ENCODE peak calls at places on chromosomes 11 and 22, in eight cellular contexts. P is lower leg skin; F is astrocyte of the hippocampus; V is HCEC 1CT; R is stimulated activated naive CD4-positive, alpha-beta T cell; H is RWPE1; U is stimulated activated naive CD8-positive, alpha-beta T cell treated with anti-CD3 and anti-CD28 coated beads, Interleukin-15, amount 100 ng/mL, for 72 hours; D is putamen. Y is an unnamed sample.

GRCh38 chr22:42932857-42933782 is 76.0 kb upstream of the ARFGAP3 start:
- DNase-seq in F (peak; percentile 44), P (no peak), V (no peak), U (peak; percentile 32), R (no peak), D (no peak), H (no peak), Y (no peak)

GRCh38 chr11:94586546-94586945 is 19.4 kb downstream of the PIWIL4 start:
- DNase-seq in V (no peak), D (peak; percentile 16), U (no peak), R (no peak), F (no peak), P (no peak), H (no peak), Y (no peak)

GRCh38 chr11:117316197-117316961 is at the start of gene BACE1:
- DNase-seq in F (peak; percentile 94), V (peak; percentile 86), R (no peak), P (peak; percentile 94), D (peak; percentile 91), U (peak; percentile 24), H (peak; percentile 82), Y (peak; percentile 78)

GRCh38 chr11:36744375-36745168 is 146.5 kb upstream of the RAG2 start:
- DNase-seq in P (peak; percentile 90), F (peak; percentile 62), U (peak; percentile 38), D (peak; percentile 25), V (peak; percentile 53), R (no peak), H (peak; percentile 11), Y (peak; percentile 84)

GRCh38 chr22:39808087-39808486 is 85.5 kb downstream of the ENTHD1 start:
- DNase-seq in V (peak; percentile 20), R (no peak), U (no peak), D (no peak), H (no peak), P (no peak), F (no peak), Y (peak; percentile 69)

GRCh38 chr11:131038597-131038996 is 122.3 kb upstream of the SNX19 start:
- DNase-seq in U (no peak), F (peak; percentile 4), V (peak; percentile 23), H (no peak), R (no peak), D (no peak), P (no peak), Y (no peak)

GRCh38 chr11:118434553-118435232 is 1.6 kb upstream of the KMT2A start:
- DNase-seq in H (peak; percentile 20), F (peak; percentile 70), D (peak; percentile 52), R (peak; percentile 35), V (peak; percentile 7), P (peak; percentile 89), U (peak; percentile 55), Y (peak; percentile 63)

GRCh38 chr11:48055292-48056132 is 75.2 kb downstream of the PTPRJ start:
- DNase-seq in U (peak; percentile 59), H (no peak), D (no peak), F (peak; percentile 94), V (no peak), R (peak; percentile 27), P (no peak), Y (peak; percentile 65)

GRCh38 chr11:33291004-33291777 is 34.0 kb downstream of the HIPK3 start:
- DNase-seq in U (no peak), F (no peak), V (no peak), H (no peak), P (no peak), D (no peak), R (no peak), Y (no peak)

GRCh38 chr22:24146791-24147353 is 34.4 kb upstream of the SUSD2 start:
- DNase-seq in P (no peak), F (peak; percentile 94), V (peak; percentile 72), D (peak; percentile 45), R (no peak), H (no peak), U (no peak), Y (no peak)

GRCh38 chr11:127454856-127455255 is 454.3 kb upstream of the KIRREL3 start:
- DNase-seq in D (no peak), F (peak; percentile 70), R (no peak), H (no peak), P (no peak), V (no peak), U (no peak), Y (no peak)

GRCh38 chr11:25711008-25711407 is 620.9 kb upstream of the ANO3 start:
- DNase-seq in F (no peak), R (no peak), U (no peak), V (peak; percentile 19), H (no peak), P (no peak), D (no peak), Y (no peak)

GRCh38 chr11:45252134-45252856 is 33.8 kb downstream of the SYT13 start:
- DNase-seq in R (no peak), P (no peak), D (no peak), U (peak; percentile 10), H (peak; percentile 45), V (peak; percentile 8), F (peak; percentile 39), Y (peak; percentile 78)

GRCh38 chr22:33073989-33074391 is 15.8 kb upstream of the SYN3 start:
- DNase-seq in R (no peak), U (no peak), V (no peak), F (no peak), D (no peak), P (no peak), H (peak; percentile 51), Y (no peak)

GRCh38 chr22:25564320-25564978 is at the start of gene GRK3:
- DNase-seq in V (no peak), F (peak; percentile 68), R (peak; percentile 5), D (peak; percentile 35), H (peak; percentile 17), P (peak; percentile 95), U (peak; percentile 72), Y (peak; percentile 86)

GRCh38 chr22:26672060-26672471 is 14.7 kb downstream of the MIAT start:
- DNase-seq in F (no peak), R (peak; percentile 16), V (no peak), D (no peak), H (no peak), P (peak; percentile 87), U (no peak), Y (peak; percentile 42)

GRCh38 chr22:17637490-17638181 is 921 bp upstream of the BCL2L13 start:
- DNase-seq in V (no peak), P (no peak), R (no peak), H (no peak), F (no peak), U (peak; percentile 5), D (no peak), Y (no peak)

GRCh38 chr11:14093065-14093464 is 130.5 kb downstream of the SPON1 start:
- DNase-seq in R (no peak), H (no peak), U (no peak), D (no peak), V (no peak), P (no peak), F (no peak), Y (no peak)

Y was measured in mucosa of descending colon.